ENCODE peak calls at places on chromosomes 6 and 20, in seven cellular contexts. D is dorsolateral prefrontal cortex, K is SJCRH30, G is DND-41, M is body of pancreas, Y is AG09309, F is uterus. L is an unnamed sample.

GRCh38 chr6:1131285-1132079 is 180.4 kb upstream of the FOXQ1 start:
- DNase-seq in K (peak), F (no peak), D (no peak), G (no peak), M (no peak), Y (peak), L (no peak)

GRCh38 chr6:33949877-33950831 is 146.4 kb upstream of the MLN start:
- DNase-seq in M (no peak), G (no peak), K (no peak), F (no peak), Y (no peak), D (no peak), L (no peak)

GRCh38 chr20:53009979-53010735 is 38.0 kb downstream of the TSHZ2 start:
- DNase-seq in D (no peak), M (no peak), F (no peak), G (no peak), K (no peak), Y (no peak), L (no peak)

GRCh38 chr6:46989384-46989783 is 52.7 kb downstream of the ADGRF1 start:
- DNase-seq in D (no peak), K (no peak), M (peak), G (no peak), Y (no peak), F (peak), L (no peak)

GRCh38 chr6:160102956-160103824 is 18.4 kb upstream of the SLC22A1 start:
- DNase-seq in M (no peak), G (peak), D (no peak), F (no peak), K (peak), Y (no peak), L (peak)

GRCh38 chr6:131787955-131788712 is 19.7 kb upstream of the ENPP1 start:
- DNase-seq in Y (no peak), F (peak), G (no peak), D (no peak), K (peak), M (peak), L (no peak)

GRCh38 chr6:109019911-109020310 is 74.7 kb downstream of the SESN1 start:
- DNase-seq in D (no peak), Y (no peak), G (no peak), M (no peak), K (no peak), F (no peak), L (no peak)

GRCh38 chr6:37354526-37355384 is 972 bp downstream of the RNF8 start:
- DNase-seq in D (no peak), M (peak), K (peak), Y (no peak), G (peak), F (peak), L (no peak)

GRCh38 chr6:56914791-56915658 is 39.9 kb upstream of the BEND6 start:
- DNase-seq in G (no peak), F (no peak), D (peak), M (peak), Y (no peak), K (no peak), L (no peak)

GRCh38 chr6:5335020-5335419 is 73.7 kb downstream of the FARS2 start:
- DNase-seq in D (no peak), Y (no peak), K (no peak), F (no peak), G (no peak), M (no peak), L (no peak)

GRCh38 chr20:61833807-61834610 is 231.7 kb downstream of the TAF4 start:
- DNase-seq in M (no peak), K (no peak), G (no peak), D (no peak), F (no peak), Y (no peak), L (no peak)

GRCh38 chr20:62342910-62343309 is 24.2 kb downstream of the LAMA5 start:
- DNase-seq in F (no peak), Y (no peak), M (no peak), D (no peak), G (no peak), K (no peak), L (no peak)

GRCh38 chr6:16276991-16277981 is 38.9 kb downstream of the GMPR start:
- DNase-seq in F (peak), G (no peak), Y (peak), K (peak), D (no peak), M (no peak), L (no peak)

GRCh38 chr20:17969276-17969883 is 562 bp downstream of the MGME1 start:
- DNase-seq in K (peak), M (peak), D (no peak), G (peak), F (no peak), Y (no peak), L (peak)

GRCh38 chr6:134245041-134245440 is 72.9 kb downstream of the SGK1 start:
- DNase-seq in F (no peak), D (no peak), K (no peak), Y (no peak), G (no peak), M (peak), L (no peak)

GRCh38 chr6:35496036-35496850 is 636 bp downstream of the TEAD3 start:
- DNase-seq in G (no peak), M (peak), Y (no peak), F (peak), D (no peak), K (peak), L (no peak)

GRCh38 chr6:82589509-82590206 is 226.0 kb downstream of the TPBG start:
- DNase-seq in K (peak), D (no peak), F (no peak), Y (peak), G (no peak), M (no peak), L (peak)

GRCh38 chr20:18628330-18628941 is 40.6 kb downstream of the DTD1 start:
- DNase-seq in K (peak), M (peak), F (no peak), G (peak), D (no peak), Y (no peak), L (no peak)

GRCh38 chr20:38203337-38204003 is 38.4 kb upstream of the TGM2 start:
- DNase-seq in F (no peak), G (no peak), D (peak), M (no peak), Y (no peak), K (no peak), L (no peak)

GRCh38 chr20:8187740-8188139 is 55.7 kb downstream of the PLCB1 start:
- DNase-seq in M (no peak), K (no peak), G (no peak), D (no peak), F (no peak), Y (no peak), L (no peak)

GRCh38 chr20:64049887-64050260 is 435 bp upstream of the SOX18 start:
- DNase-seq in Y (no peak), G (no peak), F (no peak), D (no peak), K (no peak), M (no peak), L (no peak)

DNA sequence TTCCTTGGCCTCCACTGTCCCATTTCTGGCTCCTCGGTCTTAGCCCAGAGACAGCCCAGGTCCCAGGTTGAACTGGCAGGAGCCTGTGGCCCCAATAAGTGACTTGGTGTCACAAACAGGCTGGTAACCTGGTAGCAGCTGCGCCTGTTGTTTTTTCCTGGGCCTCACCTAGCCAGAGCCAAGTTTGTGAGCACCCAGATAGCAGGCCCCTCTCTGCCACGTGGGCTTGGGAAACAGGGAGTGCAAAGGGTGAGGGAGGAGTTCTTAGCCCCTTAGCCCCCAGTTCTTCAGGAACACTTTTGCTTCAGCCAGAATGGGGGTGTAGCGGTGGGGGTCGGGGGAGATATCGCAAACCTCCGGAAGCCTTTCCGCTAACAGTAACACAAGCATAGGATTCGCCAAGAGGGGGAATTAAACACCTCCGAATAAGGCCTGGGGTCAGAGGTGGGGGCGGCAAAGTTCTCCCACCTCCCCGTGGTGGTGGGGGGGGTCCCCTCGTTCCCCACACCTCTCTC is 760 bp downstream of the C6orf132 start:
- DNase-seq in G (no peak), K (no peak), D (no peak), F (no peak), Y (no peak), M (peak), L (no peak)
- H3K4me3 ChIP-seq in G (no peak), K (no peak), D (no peak), F (no peak), Y (peak), M (peak), L (no peak)

GRCh38 chr20:36845288-36845969 is 30.5 kb upstream of the TLDC2 start:
- DNase-seq in G (no peak), K (no peak), D (peak), Y (no peak), M (no peak), F (no peak), L (no peak)

GRCh38 chr20:36848078-36848660 is 27.8 kb upstream of the TLDC2 start:
- DNase-seq in Y (no peak), M (no peak), D (no peak), K (no peak), F (peak), G (no peak), L (no peak)

GRCh38 chr20:36847710-36848040 is 28.3 kb upstream of the TLDC2 start:
- DNase-seq in D (no peak), Y (no peak), M (no peak), F (no peak), K (no peak), G (no peak), L (no peak)

GRCh38 chr20:36848677-36849076 is 27.3 kb upstream of the TLDC2 start:
- DNase-seq in D (no peak), G (no peak), K (no peak), M (no peak), F (no peak), Y (no peak), L (no peak)

DNA sequence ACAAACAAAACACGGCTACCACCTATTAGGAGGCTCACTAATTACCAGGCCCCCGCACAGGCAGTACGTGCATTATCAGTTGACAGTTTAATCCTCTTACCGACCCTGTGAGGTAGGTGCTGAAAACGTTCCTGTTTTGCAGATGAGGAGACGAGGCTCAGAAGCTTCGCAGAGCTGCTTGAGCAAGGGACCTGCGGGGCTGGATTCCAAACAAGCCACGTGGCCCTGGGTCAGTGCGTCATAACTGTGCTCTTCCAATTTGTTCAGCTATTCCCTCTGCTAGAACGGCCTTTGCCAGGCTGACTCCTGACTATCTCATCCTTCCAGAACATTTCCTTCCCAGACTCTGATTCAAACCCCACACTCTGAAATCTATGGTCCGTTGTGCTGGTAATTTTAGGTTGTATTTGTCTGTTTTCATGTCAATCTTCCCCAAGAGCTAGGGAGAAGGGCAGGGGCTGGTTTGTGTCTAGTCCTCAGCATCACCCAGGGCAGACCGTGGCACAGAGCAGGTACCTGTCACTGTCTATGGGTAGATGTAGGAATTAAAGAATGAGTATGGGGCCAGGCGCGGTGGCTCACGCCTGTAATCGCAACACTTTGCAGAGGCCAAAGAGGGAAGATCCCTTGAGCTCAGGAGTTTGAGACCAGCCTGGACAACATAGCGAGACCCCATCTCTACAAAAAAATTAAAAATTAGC is 28.8 kb upstream of the TLDC2 start:
- DNase-seq in K (no peak), D (peak), Y (no peak), M (peak), G (no peak), F (peak), L (no peak)
- H3K4me3 ChIP-seq in K (no peak), D (no peak), Y (no peak), M (no peak), G (no peak), F (no peak), L (no peak)

DNA sequence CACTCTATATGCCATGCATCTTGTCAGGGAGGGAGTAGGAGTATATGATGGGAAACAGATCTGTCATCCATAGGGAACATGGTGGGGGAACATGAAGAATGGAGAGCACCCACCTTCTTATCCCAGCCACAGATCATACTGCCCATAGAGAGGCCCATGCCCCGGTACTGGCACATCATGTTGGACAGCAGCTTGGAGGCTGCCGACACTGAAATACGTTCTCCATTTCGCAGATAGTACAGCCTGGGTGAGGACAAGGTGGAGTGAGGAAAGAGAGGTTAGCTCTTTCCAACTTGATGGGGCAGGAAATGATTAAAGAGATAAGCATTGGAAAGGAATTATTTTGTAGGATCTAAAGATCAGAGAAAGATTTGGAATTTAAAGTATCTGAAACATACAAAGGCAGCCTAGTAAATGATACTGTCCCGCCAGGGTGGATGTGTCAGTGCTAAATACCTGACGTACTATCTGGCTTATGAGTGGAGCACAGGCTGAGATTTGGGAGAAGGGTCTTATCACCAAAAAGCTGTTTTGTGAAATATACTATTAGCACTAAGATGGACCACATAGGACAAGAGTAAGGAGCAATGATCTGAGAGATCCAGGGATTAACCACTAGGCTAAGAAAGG is 1.7 kb downstream of the PSMB8 start:
- DNase-seq in D (no peak), M (no peak), G (no peak), F (no peak), K (no peak), Y (no peak), L (no peak)
- H3K4me3 ChIP-seq in D (no peak), M (no peak), G (no peak), F (no peak), K (no peak), Y (no peak), L (peak)

GRCh38 chr6:52594216-52594615 is 17.4 kb upstream of the TRAM2 start:
- DNase-seq in K (peak), D (no peak), M (no peak), G (no peak), Y (no peak), F (no peak), L (no peak)

GRCh38 chr6:52595796-52596130 is 18.9 kb upstream of the TRAM2 start:
- DNase-seq in M (no peak), D (no peak), G (no peak), K (no peak), F (no peak), Y (no peak), L (no peak)

GRCh38 chr6:52597738-52598122 is 20.9 kb upstream of the TRAM2 start:
- DNase-seq in D (no peak), K (no peak), F (no peak), G (no peak), Y (no peak), M (no peak), L (no peak)

GRCh38 chr6:52596371-52597028 is 19.6 kb upstream of the TRAM2 start:
- DNase-seq in M (no peak), G (no peak), F (no peak), Y (no peak), K (peak), D (no peak), L (no peak)

DNA sequence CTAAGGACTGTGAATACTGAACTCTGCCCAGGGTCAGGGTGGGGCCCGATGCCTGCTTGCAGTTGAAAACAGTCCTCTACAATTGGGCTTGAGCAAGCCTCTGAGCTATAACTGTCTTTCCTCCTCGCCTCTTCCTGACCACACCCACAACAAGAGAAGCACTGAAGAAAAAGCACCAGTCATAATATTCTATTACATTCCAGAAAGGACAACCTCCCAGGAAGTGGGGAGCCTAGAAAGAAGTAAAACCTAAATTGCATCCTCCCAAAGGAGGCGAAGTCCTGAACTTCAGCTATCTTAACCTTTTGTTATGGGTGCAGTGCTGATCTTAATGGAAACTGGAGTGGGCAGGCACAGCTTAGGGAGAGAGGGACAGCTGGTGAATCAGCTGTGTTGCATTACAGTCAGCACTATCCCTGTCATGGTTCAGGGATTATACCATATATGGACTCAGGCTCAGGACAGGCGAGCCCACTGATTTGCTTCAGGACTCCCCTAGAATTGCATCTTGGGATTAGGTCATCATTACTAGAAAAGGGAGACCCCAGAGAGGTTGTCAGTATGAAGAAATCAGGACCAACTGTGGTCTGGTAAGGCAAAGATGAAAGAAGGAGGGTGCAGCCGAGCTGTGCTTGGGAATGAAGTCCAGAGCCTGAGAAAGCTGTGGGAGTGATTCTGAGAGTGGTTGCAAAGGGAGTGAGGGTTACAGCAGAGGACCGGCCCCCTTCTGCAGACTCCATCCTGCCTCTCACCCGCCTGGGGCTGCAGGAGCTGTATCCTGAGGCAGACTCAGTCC is 18.3 kb upstream of the TRAM2 start:
- DNase-seq in D (no peak), G (no peak), K (peak), F (peak), Y (no peak), M (no peak), L (peak)
- H3K4me3 ChIP-seq in D (no peak), G (no peak), K (peak), F (no peak), Y (peak), M (no peak), L (no peak)

GRCh38 chr20:1393507-1393882 is 641 bp upstream of the FKBP1A start:
- DNase-seq in Y (no peak), M (no peak), K (no peak), F (no peak), G (no peak), D (no peak), L (no peak)

GRCh38 chr20:1392693-1393506 is at the start of gene FKBP1A:
- DNase-seq in M (peak), K (peak), F (peak), D (peak), G (peak), Y (no peak), L (peak)

GRCh38 chr20:1397710-1398109 is 4.9 kb upstream of the FKBP1A start:
- DNase-seq in D (no peak), G (no peak), K (peak), M (no peak), Y (no peak), F (no peak), L (no peak)

GRCh38 chr20:1396702-1397101 is 3.8 kb upstream of the FKBP1A start:
- DNase-seq in D (no peak), F (no peak), G (peak), K (no peak), M (no peak), Y (no peak), L (no peak)

GRCh38 chr20:1396264-1396663 is 3.4 kb upstream of the FKBP1A start:
- DNase-seq in Y (no peak), F (no peak), G (no peak), D (no peak), M (no peak), K (no peak), L (no peak)
- H3K4me3 ChIP-seq in Y (no peak), F (no peak), G (no peak), D (no peak), M (no peak), K (no peak), L (no peak)

GRCh38 chr20:56979125-56979524 is 287.3 kb downstream of the BMP7 start:
- DNase-seq in K (no peak), Y (no peak), M (no peak), D (no peak), G (no peak), F (no peak), L (no peak)
- H3K4me3 ChIP-seq in K (no peak), Y (no peak), M (no peak), D (no peak), G (no peak), F (no peak), L (no peak)

L was measured in CD4-positive, CD25-positive, alpha-beta regulatory T cell.